ENCODE peak calls at places on chromosome 2, in five cellular contexts. V, E, I, R and M are unnamed samples.

GRCh38 chr2:238327751-238328150 is 7.4 kb downstream of the TRAF3IP1 start:
- DNase-seq in E (no peak), R (no peak), I (no peak), V (no peak), M (no peak)

GRCh38 chr2:72144412-72144745 is 3.3 kb downstream of the CYP26B1 start:
- DNase-seq in R (no peak), I (no peak), V (no peak), E (no peak), M (no peak)

GRCh38 chr2:33108483-33109443 is 162.0 kb downstream of the LTBP1 start:
- DNase-seq in I (peak; percentile 90), V (peak; percentile 75), R (no peak), E (peak; percentile 79), M (no peak)

GRCh38 chr2:669323-669722 is 7.9 kb downstream of the TMEM18 start:
- DNase-seq in E (peak; percentile 70), R (no peak), I (peak; percentile 84), V (no peak), M (no peak)

GRCh38 chr2:153222231-153223165 is 256.1 kb downstream of the RPRM start:
- DNase-seq in R (no peak), V (no peak), E (no peak), I (no peak), M (no peak)

GRCh38 chr2:236117396-236117795 is 50.8 kb downstream of the GBX2 start:
- DNase-seq in E (no peak), V (no peak), I (no peak), R (no peak), M (no peak)

GRCh38 chr2:110735366-110735765 is 3.0 kb downstream of the ACOXL start:
- DNase-seq in E (no peak), R (no peak), V (no peak), I (no peak), M (no peak)

GRCh38 chr2:131425191-131426021 is 50.5 kb upstream of the TUBA3D start:
- DNase-seq in V (no peak), R (no peak), I (no peak), E (no peak), M (no peak)

GRCh38 chr2:154623819-154624218 is 74.7 kb upstream of the KCNJ3 start:
- DNase-seq in V (peak; percentile 1), I (peak; percentile 0), E (no peak), R (peak; percentile 5), M (peak; percentile 8)

GRCh38 chr2:24456610-24457556 is 34.2 kb upstream of the NCOA1 start:
- DNase-seq in R (peak; percentile 31), E (peak; percentile 29), I (peak; percentile 84), V (peak; percentile 53), M (no peak)

GRCh38 chr2:204027105-204027504 is 90.5 kb downstream of the ICOS start:
- DNase-seq in E (no peak), V (peak; percentile 39), R (peak; percentile 55), I (peak; percentile 13), M (peak; percentile 19)

GRCh38 chr2:205527801-205528200 is 154.5 kb upstream of the NRP2 start:
- DNase-seq in V (no peak), R (no peak), I (peak; percentile 59), E (no peak), M (no peak)

GRCh38 chr2:226337941-226338605 is 461.5 kb downstream of the IRS1 start:
- DNase-seq in R (no peak), I (peak; percentile 57), E (no peak), V (no peak), M (no peak)

GRCh38 chr2:134737671-134738070 is 18.9 kb upstream of the TMEM163 start:
- DNase-seq in R (no peak), I (no peak), V (no peak), E (no peak), M (no peak)
- TF ChIP-seq CTCF in R (no peak), I (no peak), V (no peak), E (no peak), M (no peak)

GRCh38 chr2:224754129-224754528 is 38.0 kb upstream of the CCDC195 start:
- DNase-seq in I (peak; percentile 57), R (no peak), E (no peak), V (peak; percentile 26), M (no peak)

GRCh38 chr2:224751996-224752698 is 36.0 kb upstream of the CCDC195 start:
- DNase-seq in R (no peak), V (no peak), I (no peak), E (no peak), M (no peak)

GRCh38 chr2:224747765-224748164 is 31.6 kb upstream of the CCDC195 start:
- DNase-seq in R (no peak), V (no peak), I (no peak), E (no peak), M (no peak)

GRCh38 chr2:224749136-224749535 is 33.0 kb upstream of the CCDC195 start:
- DNase-seq in I (no peak), V (no peak), R (no peak), E (no peak), M (no peak)
- TF ChIP-seq CTCF in I (no peak), V (no peak), R (no peak), E (peak; percentile 20), M (no peak)

DNA sequence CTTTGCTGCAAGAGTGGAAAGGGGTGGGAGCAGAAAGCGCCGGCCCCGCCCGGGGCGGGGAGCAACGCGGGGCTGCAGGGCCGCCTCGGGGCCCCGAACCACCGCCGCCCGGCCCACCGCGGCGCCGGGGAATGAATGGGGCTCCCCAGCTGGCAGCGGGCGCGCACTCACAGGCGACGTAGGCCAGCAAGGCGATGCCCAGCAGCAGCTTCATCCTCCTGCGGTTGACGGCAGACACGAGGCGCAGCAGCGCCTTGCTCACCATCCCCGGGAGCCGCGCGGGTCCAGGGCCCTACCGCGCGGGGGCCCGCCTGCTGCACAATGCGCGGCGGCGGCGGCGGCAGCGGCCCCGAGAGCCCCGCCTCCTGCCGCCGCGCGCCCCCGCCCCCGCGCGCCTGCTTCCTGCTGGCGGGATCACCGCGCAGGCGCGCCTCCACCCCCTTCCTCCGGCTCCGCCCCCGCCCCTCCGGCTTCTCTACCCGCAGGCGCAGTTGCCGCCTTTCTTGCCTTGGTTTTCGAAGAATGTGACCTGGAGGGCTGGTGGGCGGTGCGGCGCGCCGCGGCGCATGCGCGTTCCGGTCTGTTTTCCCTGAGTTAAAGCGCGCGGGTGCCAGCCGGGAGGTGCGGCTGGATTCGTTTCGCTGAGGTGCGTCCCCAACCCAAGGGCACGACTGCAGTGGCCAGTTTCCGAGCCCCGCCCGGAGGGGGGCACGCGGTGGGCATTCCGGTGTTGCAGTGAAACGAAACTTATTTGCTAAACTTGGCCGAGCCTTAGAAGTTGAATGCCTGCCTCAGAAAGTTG is at the start of gene UXS1:
- DNase-seq in R (peak; percentile 98), I (peak; percentile 96), V (peak; percentile 84), E (peak; percentile 92), M (peak; percentile 98)
- TF ChIP-seq CTCF in R (no peak), I (no peak), V (no peak), E (no peak), M (no peak)

DNA sequence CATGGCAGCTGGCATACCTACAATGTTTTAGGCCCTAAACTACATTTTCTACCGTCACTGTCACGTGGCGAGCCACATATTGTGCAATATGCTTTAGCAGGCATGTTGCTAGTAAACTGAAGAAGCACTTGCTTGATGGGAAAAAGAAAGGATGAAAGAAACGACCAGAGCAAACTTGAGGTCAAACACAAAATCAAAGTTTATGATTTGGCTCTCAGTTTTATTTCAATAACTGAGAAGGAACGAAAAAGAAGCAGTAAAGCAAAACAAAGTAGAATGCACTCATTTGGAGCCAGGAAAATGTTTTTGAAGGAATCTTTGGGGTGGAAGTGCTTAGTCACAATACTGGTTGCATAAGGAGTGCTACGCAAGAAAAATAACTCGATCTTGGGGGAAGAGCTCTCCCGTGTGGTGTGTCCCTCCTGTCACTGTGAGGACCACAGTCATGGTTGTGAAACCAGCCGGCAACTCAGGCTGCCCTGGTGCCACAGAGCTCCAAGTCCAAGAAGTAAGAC is 349.8 kb downstream of the RBM43 start:
- DNase-seq in I (peak; percentile 95), E (peak; percentile 85), R (no peak), V (peak; percentile 44), M (no peak)
- TF ChIP-seq CTCF in I (peak; percentile 54), E (peak; percentile 33), R (no peak), V (peak; percentile 9), M (no peak)